ENCODE peak calls at places on chromosomes 3 and 15, in five cellular contexts. One of them, this sample, is unnamed.

GRCh38 chr15:99344639-99345038 is 93.4 kb downstream of the LRRC28 start:
- DNase-seq in HCT116: no peak
- DNase-seq in GM23248: no peak
- DNase-seq in GM23338: no peak
- DNase-seq in SK-N-SH: no peak
- DNase-seq in this sample: no peak

GRCh38 chr3:44647771-44648170 is 761 bp upstream of the ZNF35 start:
- DNase-seq in GM23338: no peak
- DNase-seq in GM23248: no peak
- DNase-seq in SK-N-SH: no peak
- DNase-seq in HCT116: no peak
- DNase-seq in this sample: no peak

GRCh38 chr3:33363113-33363800 is 76.9 kb downstream of the UBP1 start:
- DNase-seq in HCT116: no peak
- DNase-seq in GM23338: no peak
- DNase-seq in GM23248: no peak
- DNase-seq in SK-N-SH: no peak
- DNase-seq in this sample: no peak

GRCh38 chr3:3178498-3179328 is 778 bp downstream of the CRBN start:
- DNase-seq in GM23248: no peak
- DNase-seq in SK-N-SH: no peak
- DNase-seq in HCT116: no peak
- DNase-seq in GM23338: no peak
- DNase-seq in this sample: no peak

GRCh38 chr15:37880009-37880834 is 54.2 kb upstream of the TMCO5A start:
- DNase-seq in SK-N-SH: no peak
- DNase-seq in HCT116: peak
- DNase-seq in GM23338: peak
- DNase-seq in GM23248: peak
- DNase-seq in this sample: peak

GRCh38 chr15:42201801-42202200 is 6.3 kb downstream of the VPS39 start:
- DNase-seq in SK-N-SH: no peak
- DNase-seq in GM23338: no peak
- DNase-seq in GM23248: no peak
- DNase-seq in HCT116: no peak
- DNase-seq in this sample: no peak

GRCh38 chr3:52788890-52789745 is 5.5 kb upstream of the ITIH3 start:
- DNase-seq in HCT116: no peak
- DNase-seq in GM23248: no peak
- DNase-seq in GM23338: no peak
- DNase-seq in SK-N-SH: no peak
- DNase-seq in this sample: no peak

GRCh38 chr15:74889390-74889881 is 406 bp upstream of the MPI start:
- DNase-seq in GM23248: peak
- DNase-seq in HCT116: no peak
- DNase-seq in GM23338: peak
- DNase-seq in SK-N-SH: peak
- DNase-seq in this sample: no peak

GRCh38 chr3:45676248-45677044 is 12.8 kb upstream of the SACM1L start:
- DNase-seq in HCT116: no peak
- DNase-seq in SK-N-SH: no peak
- DNase-seq in GM23248: no peak
- DNase-seq in GM23338: no peak
- DNase-seq in this sample: no peak

GRCh38 chr3:4670352-4670751 is 177.2 kb downstream of the ITPR1 start:
- DNase-seq in GM23338: peak
- DNase-seq in SK-N-SH: peak
- DNase-seq in HCT116: no peak
- DNase-seq in GM23248: peak
- DNase-seq in this sample: peak

GRCh38 chr3:181696641-181697230 is 15.0 kb upstream of the SOX2 start:
- DNase-seq in HCT116: no peak
- DNase-seq in GM23338: no peak
- DNase-seq in SK-N-SH: no peak
- DNase-seq in GM23248: no peak
- DNase-seq in this sample: no peak

GRCh38 chr3:11919390-11919789 is 72.7 kb upstream of the TAMM41 start:
- DNase-seq in HCT116: no peak
- DNase-seq in GM23338: peak
- DNase-seq in GM23248: no peak
- DNase-seq in SK-N-SH: no peak
- DNase-seq in this sample: no peak

GRCh38 chr3:53478921-53479664 is 15.3 kb upstream of the CACNA1D start:
- DNase-seq in GM23248: no peak
- DNase-seq in GM23338: no peak
- DNase-seq in HCT116: no peak
- DNase-seq in SK-N-SH: no peak
- DNase-seq in this sample: no peak

GRCh38 chr3:50971487-50971924 is 296.8 kb downstream of the DOCK3 start:
- DNase-seq in SK-N-SH: peak
- DNase-seq in HCT116: peak
- DNase-seq in GM23248: peak
- DNase-seq in GM23338: peak
- DNase-seq in this sample: peak

GRCh38 chr3:137642831-137643230 is 121.3 kb upstream of the SOX14 start:
- DNase-seq in GM23248: peak
- DNase-seq in GM23338: peak
- DNase-seq in HCT116: no peak
- DNase-seq in SK-N-SH: no peak
- DNase-seq in this sample: no peak

GRCh38 chr15:38651328-38652038 is 86.9 kb upstream of the RASGRP1 start:
- DNase-seq in HCT116: no peak
- DNase-seq in GM23248: no peak
- DNase-seq in SK-N-SH: no peak
- DNase-seq in GM23338: peak
- DNase-seq in this sample: peak

GRCh38 chr3:195548046-195548445 is 4.9 kb upstream of the PPP1R2 start:
- DNase-seq in GM23338: no peak
- DNase-seq in HCT116: no peak
- DNase-seq in GM23248: no peak
- DNase-seq in SK-N-SH: no peak
- DNase-seq in this sample: no peak

GRCh38 chr15:70259640-70260066 is 161.9 kb upstream of the TLE3 start:
- DNase-seq in HCT116: no peak
- DNase-seq in GM23338: peak
- DNase-seq in GM23248: no peak
- DNase-seq in SK-N-SH: peak
- DNase-seq in this sample: peak

GRCh38 chr15:73320619-73321180 is 48.1 kb downstream of the HCN4 start:
- DNase-seq in GM23338: no peak
- DNase-seq in HCT116: no peak
- DNase-seq in SK-N-SH: no peak
- DNase-seq in GM23248: no peak
- DNase-seq in this sample: no peak

GRCh38 chr3:13513051-13513912 is 33.2 kb downstream of the HDAC11 start:
- DNase-seq in SK-N-SH: peak
- DNase-seq in GM23248: peak
- DNase-seq in HCT116: no peak
- DNase-seq in GM23338: peak
- DNase-seq in this sample: no peak

GRCh38 chr15:29526802-29527201 is 257.2 kb upstream of the NSMCE3 start:
- DNase-seq in HCT116: no peak
- DNase-seq in SK-N-SH: no peak
- DNase-seq in GM23338: no peak
- DNase-seq in GM23248: no peak
- DNase-seq in this sample: no peak

GRCh38 chr3:154932633-154933032 is 147.5 kb upstream of the MME start:
- DNase-seq in GM23248: no peak
- DNase-seq in GM23338: no peak
- DNase-seq in SK-N-SH: no peak
- DNase-seq in HCT116: no peak
- DNase-seq in this sample: no peak

GRCh38 chr15:66400351-66400774 is 13.7 kb downstream of the MAP2K1 start:
- DNase-seq in GM23338: no peak
- DNase-seq in GM23248: peak
- DNase-seq in HCT116: no peak
- DNase-seq in SK-N-SH: no peak
- DNase-seq in this sample: no peak
- TF ChIP-seq EZH2phosphoT487 in GM23338: no peak
- TF ChIP-seq EZH2phosphoT487 in GM23248: no peak
- TF ChIP-seq EZH2phosphoT487 in HCT116: no peak
- TF ChIP-seq EZH2phosphoT487 in SK-N-SH: no peak
- TF ChIP-seq EZH2phosphoT487 in this sample: no peak

DNA sequence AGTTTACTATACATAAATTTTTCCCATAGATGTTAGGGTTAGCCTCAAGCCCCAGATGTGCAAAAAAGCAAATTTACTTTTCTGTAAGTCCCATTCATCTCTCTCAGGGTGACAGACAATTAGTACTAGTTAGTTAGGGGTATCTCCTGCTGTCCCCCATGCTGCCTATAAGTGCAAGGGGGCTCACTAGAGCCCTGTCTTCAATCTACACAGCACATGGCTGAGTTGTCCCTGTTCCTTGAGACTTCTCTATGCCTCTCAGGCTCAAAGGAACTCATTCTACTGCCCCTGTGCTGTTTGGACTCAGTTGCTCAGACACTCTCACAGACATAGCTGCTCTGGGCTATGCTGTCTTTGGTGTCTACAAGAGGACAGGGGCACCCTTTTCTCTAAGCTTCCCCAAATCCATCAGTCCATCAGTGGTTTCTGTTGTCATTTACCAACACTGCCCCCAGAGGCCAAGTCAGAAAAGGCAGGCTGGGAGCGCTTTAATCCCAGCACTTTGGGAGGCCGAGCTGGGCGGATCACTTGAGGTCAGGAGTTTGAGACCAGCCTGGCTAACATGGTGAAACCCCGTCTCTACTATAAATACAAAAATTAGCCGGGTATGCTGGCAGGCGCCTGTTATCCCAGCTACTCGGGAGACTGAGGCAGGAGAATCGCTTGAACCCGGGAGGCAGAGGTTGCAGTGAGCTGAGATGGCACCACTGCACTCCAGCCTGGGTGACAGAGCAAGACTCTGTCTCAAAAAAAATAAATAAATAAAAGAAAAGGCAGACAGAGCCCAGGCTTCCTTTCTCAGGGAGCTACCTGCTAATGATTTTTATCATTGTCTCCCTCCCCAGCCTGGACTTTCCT is 31.4 kb upstream of the PRTG start:
- DNase-seq in SK-N-SH: peak
- DNase-seq in GM23338: peak
- DNase-seq in GM23248: peak
- DNase-seq in HCT116: peak
- DNase-seq in this sample: peak
- TF ChIP-seq EZH2phosphoT487 in SK-N-SH: no peak
- TF ChIP-seq EZH2phosphoT487 in GM23338: no peak
- TF ChIP-seq EZH2phosphoT487 in GM23248: no peak
- TF ChIP-seq EZH2phosphoT487 in HCT116: no peak
- TF ChIP-seq EZH2phosphoT487 in this sample: no peak

DNA sequence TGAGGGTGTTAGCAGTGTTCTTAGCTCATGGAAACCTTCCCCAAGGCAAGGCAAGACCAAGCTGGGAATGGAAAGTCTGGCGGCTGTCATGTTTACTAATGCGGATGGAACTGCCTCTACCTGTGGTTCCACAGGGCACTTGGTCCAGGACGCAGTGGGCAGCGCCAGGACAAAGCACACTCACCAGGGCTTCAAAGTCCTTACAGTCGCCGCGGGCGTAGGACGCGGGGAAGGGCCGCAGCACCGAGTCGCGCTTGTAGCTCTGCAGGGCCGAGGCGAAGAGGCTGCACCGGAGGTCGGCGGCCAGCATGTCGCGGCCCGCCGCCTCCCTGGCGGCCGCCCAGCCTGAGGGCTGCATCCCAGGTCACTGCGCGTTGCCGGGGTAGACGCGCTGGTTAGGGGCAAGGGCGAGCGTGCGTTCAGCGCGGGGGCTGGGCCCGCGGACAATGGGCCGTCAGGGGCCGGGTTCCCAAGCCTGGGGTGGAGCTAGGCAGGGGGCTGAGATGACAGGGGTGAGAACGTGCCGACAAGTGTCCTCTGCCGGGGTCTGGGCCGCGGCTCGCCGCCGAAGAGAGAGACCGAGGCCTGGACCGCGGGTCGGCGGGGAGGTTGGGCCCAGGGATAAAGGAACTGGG is 497 bp downstream of the PARP16 start:
- DNase-seq in SK-N-SH: no peak
- DNase-seq in GM23338: peak
- DNase-seq in HCT116: no peak
- DNase-seq in GM23248: peak
- DNase-seq in this sample: peak
- TF ChIP-seq EZH2phosphoT487 in SK-N-SH: no peak
- TF ChIP-seq EZH2phosphoT487 in GM23338: no peak
- TF ChIP-seq EZH2phosphoT487 in HCT116: no peak
- TF ChIP-seq EZH2phosphoT487 in GM23248: no peak
- TF ChIP-seq EZH2phosphoT487 in this sample: no peak

GRCh38 chr15:78737187-78737820 is 74.0 kb downstream of the ADAMTS7 start:
- DNase-seq in GM23248: no peak
- DNase-seq in HCT116: no peak
- DNase-seq in SK-N-SH: no peak
- DNase-seq in GM23338: no peak
- DNase-seq in this sample: no peak
- TF ChIP-seq EZH2phosphoT487 in GM23248: no peak
- TF ChIP-seq EZH2phosphoT487 in HCT116: no peak
- TF ChIP-seq EZH2phosphoT487 in SK-N-SH: no peak
- TF ChIP-seq EZH2phosphoT487 in GM23338: no peak
- TF ChIP-seq EZH2phosphoT487 in this sample: no peak

GRCh38 chr3:160698806-160699205 is 21.8 kb downstream of the ARL14 start:
- DNase-seq in HCT116: no peak
- DNase-seq in GM23338: no peak
- DNase-seq in GM23248: no peak
- DNase-seq in SK-N-SH: no peak
- DNase-seq in this sample: no peak
- TF ChIP-seq EZH2phosphoT487 in HCT116: no peak
- TF ChIP-seq EZH2phosphoT487 in GM23338: no peak
- TF ChIP-seq EZH2phosphoT487 in GM23248: no peak
- TF ChIP-seq EZH2phosphoT487 in SK-N-SH: no peak
- TF ChIP-seq EZH2phosphoT487 in this sample: no peak

GRCh38 chr3:58151637-58152036 is 59.1 kb downstream of the DNASE1L3 start:
- DNase-seq in GM23338: no peak
- DNase-seq in GM23248: peak
- DNase-seq in HCT116: no peak
- DNase-seq in SK-N-SH: no peak
- DNase-seq in this sample: no peak
- TF ChIP-seq EZH2phosphoT487 in GM23338: no peak
- TF ChIP-seq EZH2phosphoT487 in GM23248: no peak
- TF ChIP-seq EZH2phosphoT487 in HCT116: no peak
- TF ChIP-seq EZH2phosphoT487 in SK-N-SH: no peak
- TF ChIP-seq EZH2phosphoT487 in this sample: no peak

This sample was measured in OCI-LY7.